ENCODE peak calls at places on chromosome 15, in four cellular contexts. Y, A, P and Q are unnamed samples.

GRCh38 chr15:33292718-33293307 is 18.0 kb upstream of the RYR3 start:
- DNase-seq in Y (peak; percentile 78), A (no peak), P (peak; percentile 50), Q (peak; percentile 59)

GRCh38 chr15:87713405-87713995 is 543.0 kb downstream of the NTRK3 start:
- DNase-seq in Y (no peak), A (no peak), P (no peak), Q (no peak)

GRCh38 chr15:31197497-31198414 is 96.2 kb upstream of the TRPM1 start:
- DNase-seq in Y (peak; percentile 54), A (no peak), P (no peak), Q (peak; percentile 29)

GRCh38 chr15:71970435-71970834 is 147.5 kb downstream of the MYO9A start:
- DNase-seq in Y (no peak), A (no peak), P (no peak), Q (no peak)

GRCh38 chr15:99421172-99421656 is 144.6 kb upstream of the MEF2A start:
- DNase-seq in Y (peak; percentile 54), A (no peak), P (no peak), Q (no peak)

GRCh38 chr15:63599401-63600000 is 2.3 kb downstream of the FBXL22 start:
- DNase-seq in Y (peak; percentile 46), A (no peak), P (peak; percentile 38), Q (peak; percentile 51)

GRCh38 chr15:101697488-101697887 is 26.8 kb downstream of the TARS3 start:
- DNase-seq in Y (no peak), A (no peak), P (no peak), Q (no peak)

GRCh38 chr15:68400066-68400456 is 31.9 kb downstream of the ITGA11 start:
- DNase-seq in Y (no peak), A (no peak), P (no peak), Q (no peak)

GRCh38 chr15:100763764-100764750 is 115.6 kb upstream of the ALDH1A3 start:
- DNase-seq in Y (no peak), A (no peak), P (no peak), Q (peak; percentile 43)

GRCh38 chr15:70099966-70100494 is 2.3 kb upstream of the TLE3 start:
- DNase-seq in Y (peak; percentile 68), A (no peak), P (no peak), Q (no peak)

GRCh38 chr15:40846846-40847224 is 3.0 kb downstream of the SPINT1 start:
- DNase-seq in Y (peak; percentile 65), A (no peak), P (no peak), Q (no peak)
- H3K4me3 ChIP-seq in Y (peak overlapping the region; percentile 2), A (no peak overlapping the region), P (no peak overlapping the region), Q (no peak overlapping the region)

DNA sequence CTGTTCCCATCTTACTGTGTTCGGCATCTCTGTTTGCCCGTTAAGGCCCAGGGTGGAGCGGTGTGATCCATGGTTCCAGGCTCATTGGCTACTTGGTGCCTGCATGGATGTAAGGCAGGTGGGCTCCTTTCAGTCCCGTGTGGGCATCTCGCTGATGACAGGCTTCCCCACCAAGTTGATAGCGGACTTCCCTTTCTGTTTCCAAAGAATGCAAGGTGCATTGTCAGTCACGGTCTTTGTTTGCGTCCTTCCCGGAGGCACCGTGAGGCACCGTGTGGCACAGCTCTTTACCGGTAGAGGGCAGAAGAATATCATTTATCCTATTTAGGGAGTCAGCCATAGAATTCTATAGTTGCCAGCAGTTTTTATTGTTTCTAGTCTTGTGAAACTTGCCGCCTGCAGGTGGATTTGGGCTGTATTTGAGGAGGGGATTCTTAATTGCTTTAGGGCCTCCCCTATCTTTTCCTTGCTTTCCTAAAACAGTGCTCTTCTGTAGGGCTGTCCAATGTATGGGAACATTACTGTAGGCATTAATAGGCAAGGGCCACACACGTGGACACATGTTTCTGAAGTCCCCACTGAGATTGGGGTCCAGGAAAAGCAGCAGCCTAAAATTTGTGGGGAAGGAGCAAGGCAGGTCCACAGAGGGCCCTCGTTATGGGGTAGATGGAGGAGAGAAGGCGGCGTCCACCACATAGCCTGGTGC is 244.1 kb downstream of the SLCO3A1 start:
- DNase-seq in Y (peak; percentile 82), A (no peak), P (peak; percentile 58), Q (peak; percentile 55)
- TF ChIP-seq CTCF in Y (peak; percentile 94), A (peak; percentile 56), P (peak; percentile 85), Q (peak; percentile 74)

DNA sequence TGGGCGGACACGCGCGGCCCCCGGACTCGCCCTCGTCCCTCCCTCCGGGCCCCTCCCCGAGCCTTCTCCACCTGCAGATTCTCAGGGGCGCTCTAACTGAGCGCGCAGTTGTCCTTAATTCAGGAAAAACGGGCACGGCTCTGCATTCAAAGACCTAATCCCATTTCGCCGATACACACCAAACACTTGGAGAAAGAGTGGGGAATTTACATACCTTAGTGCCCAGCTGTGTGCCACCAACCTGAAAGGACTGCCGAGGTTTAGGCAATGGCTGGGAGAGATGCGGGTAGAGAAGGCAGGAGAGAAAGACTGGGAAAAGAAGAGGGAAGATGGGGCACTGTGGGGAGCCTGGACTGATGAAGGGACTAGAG is 21.8 kb downstream of the IGDCC3 start:
- DNase-seq in Y (no peak), A (no peak), P (no peak), Q (no peak)
- H3K4me3 ChIP-seq in Y (peak overlapping the region; percentile 50), A (peak overlapping the region; percentile 70), P (no peak overlapping the region), Q (peak overlapping the region; percentile 26)

DNA sequence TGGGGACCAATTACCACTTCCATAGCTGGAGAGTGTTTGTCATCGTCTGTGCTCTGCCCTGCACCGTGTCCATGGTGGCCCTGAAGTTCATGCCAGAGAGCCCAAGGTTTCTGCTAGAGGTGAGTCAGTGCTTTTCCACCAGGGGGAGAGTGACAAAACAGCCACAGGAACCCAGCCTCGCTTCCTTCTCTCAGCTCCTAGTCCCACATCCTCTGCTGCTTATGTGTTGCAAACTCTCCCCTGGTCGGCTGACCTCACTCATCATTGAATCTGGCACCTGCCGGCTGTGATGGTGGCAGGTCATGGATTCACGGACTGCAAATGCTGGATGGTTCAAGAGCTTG is 158.4 kb downstream of the SV2B start:
- DNase-seq in Y (no peak), A (no peak), P (no peak), Q (no peak)
- TF ChIP-seq CTCF in Y (no peak), A (no peak), P (no peak), Q (no peak)

GRCh38 chr15:95325763-95326688 is 1004.5 kb upstream of the NR2F2 start:
- DNase-seq in Y (no peak), A (no peak), P (no peak), Q (peak; percentile 7)
- H3K4me3 ChIP-seq in Y (peak overlapping the region; percentile 35), A (peak overlapping the region; percentile 77), P (no peak overlapping the region), Q (peak overlapping the region; percentile 20)